ENCODE peak calls at places on chromosome 2, in five cellular contexts. C is GM12878, H is GM12891, O is HepG2, N is K562. Q is an unnamed sample.

GRCh38 chr2:112480540-112481049 is 1.4 kb upstream of the TTL start:
- DNase-seq in C (no peak), H (peak), O (peak), N (peak), Q (peak)

GRCh38 chr2:191302459-191303155 is 57.4 kb downstream of the MYO1B start:
- DNase-seq in C (no peak), H (no peak), O (peak), N (no peak), Q (no peak)

GRCh38 chr2:233036162-233036838 is 3.8 kb downstream of the NEU2 start:
- DNase-seq in C (no peak), H (no peak), O (no peak), N (no peak), Q (no peak)

GRCh38 chr2:167471332-167471731 is 583.1 kb downstream of the XIRP2 start:
- DNase-seq in C (no peak), H (no peak), O (no peak), N (no peak), Q (no peak)

GRCh38 chr2:102619414-102620319 is at the start of gene SLC9A2:
- DNase-seq in C (no peak), H (peak), O (no peak), N (peak), Q (peak)

GRCh38 chr2:237431372-237431771 is 17.4 kb upstream of the COL6A3 start:
- DNase-seq in C (no peak), H (no peak), O (no peak), N (no peak), Q (no peak)

GRCh38 chr2:20650412-20650879 is 452 bp downstream of the HS1BP3 start:
- DNase-seq in C (no peak), H (peak), O (no peak), N (peak), Q (no peak)

GRCh38 chr2:224217962-224218347 is 178.9 kb upstream of the SERPINE2 start:
- DNase-seq in C (no peak), H (no peak), O (no peak), N (no peak), Q (no peak)

GRCh38 chr2:27209621-27210401 is 2.0 kb upstream of the ATRAID start:
- DNase-seq in C (no peak), H (no peak), O (peak), N (no peak), Q (no peak)

GRCh38 chr2:42025151-42025582 is 22.7 kb upstream of the PKDCC start:
- DNase-seq in C (no peak), H (no peak), O (no peak), N (no peak), Q (no peak)

GRCh38 chr2:231348703-231349373 is 46.7 kb upstream of the B3GNT7 start:
- DNase-seq in C (no peak), H (no peak), O (no peak), N (no peak), Q (no peak)
- TF ChIP-seq POLR2AphosphoS5 in C (no peak), H (no peak), O (no peak), N (peak), Q (no peak)

GRCh38 chr2:222859786-222860726 is 780 bp upstream of the ACSL3 start:
- DNase-seq in C (no peak), H (no peak), O (peak), N (no peak), Q (no peak)
- TF ChIP-seq TAF1 in C (no peak), H (no peak), O (no peak), N (no peak), Q (no peak)

GRCh38 chr2:200862532-200863000 is 1.9 kb downstream of the CLK1 start:
- DNase-seq in C (peak), H (no peak), O (peak), N (no peak), Q (no peak)
- TF ChIP-seq POLR2A in C (peak), H (peak), O (peak), N (no peak), Q (peak)

GRCh38 chr2:68045337-68045736 is 17.5 kb downstream of the C1D start:
- DNase-seq in C (no peak), H (no peak), O (no peak), N (no peak), Q (no peak)
- TF ChIP-seq POLR2AphosphoS5 in C (no peak), H (no peak), O (no peak), N (no peak), Q (no peak)

GRCh38 chr2:156430236-156430977 is 5.8 kb upstream of the GPD2 start:
- DNase-seq in C (no peak), H (no peak), O (no peak), N (no peak), Q (no peak)

GRCh38 chr2:156427067-156427466 is 9.1 kb upstream of the GPD2 start:
- DNase-seq in C (no peak), H (no peak), O (no peak), N (no peak), Q (no peak)

GRCh38 chr2:156434461-156435291 is 1.5 kb upstream of the GPD2 start:
- DNase-seq in C (no peak), H (no peak), O (no peak), N (no peak), Q (no peak)

GRCh38 chr2:156429211-156429610 is 7.0 kb upstream of the GPD2 start:
- DNase-seq in C (no peak), H (no peak), O (no peak), N (no peak), Q (no peak)

DNA sequence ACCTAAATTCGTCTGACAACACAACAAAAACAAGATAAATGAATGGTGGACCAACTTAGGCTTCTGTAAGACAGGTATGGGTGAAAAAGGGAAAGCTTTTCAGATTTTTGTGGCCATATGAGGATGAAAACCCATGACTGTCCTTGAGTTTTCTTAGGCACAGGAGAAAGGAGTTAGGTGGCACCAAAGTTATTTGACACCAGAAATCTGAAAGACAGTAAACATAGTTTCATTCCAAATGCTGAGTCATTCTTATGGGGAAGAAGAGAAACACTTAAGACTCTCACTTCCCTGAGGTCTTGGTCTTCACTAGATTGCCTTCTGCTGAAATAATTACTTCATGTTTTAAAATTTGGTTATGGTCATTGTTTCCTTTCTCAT is 5.2 kb upstream of the GPD2 start:
- DNase-seq in C (peak), H (peak), O (no peak), N (peak), Q (peak)
- TF ChIP-seq TAF1 in C (no peak), H (no peak), O (no peak), N (no peak), Q (no peak)

GRCh38 chr2:86580560-86580959 is 17.3 kb upstream of the CHMP3 start:
- DNase-seq in C (no peak), H (no peak), O (no peak), N (no peak), Q (no peak)

GRCh38 chr2:86584164-86584913 is 21.1 kb upstream of the CHMP3 start:
- DNase-seq in C (no peak), H (no peak), O (no peak), N (no peak), Q (no peak)
- TF ChIP-seq POLR2A in C (no peak), H (no peak), O (no peak), N (no peak), Q (no peak)

Q was measured in GM12892.